ENCODE peak calls at places on chromosomes 12 and 14, in four cellular contexts. One of them, this sample, is unnamed.

GRCh38 chr14:90383731-90384542 is 12.9 kb upstream of the CALM1 start:
- DNase-seq in IMR-90: peak; percentile 46
- DNase-seq in K562: peak; percentile 46
- DNase-seq in GM12878: no peak
- DNase-seq in this sample: peak; percentile 72

GRCh38 chr12:111636209-111636928 is 37.3 kb upstream of the ATXN2 start:
- DNase-seq in IMR-90: peak; percentile 54
- DNase-seq in K562: peak; percentile 81
- DNase-seq in GM12878: no peak
- DNase-seq in this sample: peak; percentile 55

GRCh38 chr12:105369014-105369413 is 38.5 kb downstream of the C12orf75 start:
- DNase-seq in IMR-90: peak; percentile 84
- DNase-seq in K562: no peak
- DNase-seq in GM12878: no peak
- DNase-seq in this sample: no peak

GRCh38 chr14:74843653-74844052 is 32.3 kb downstream of the PROX2 start:
- DNase-seq in IMR-90: peak; percentile 54
- DNase-seq in K562: no peak
- DNase-seq in GM12878: no peak
- DNase-seq in this sample: no peak

GRCh38 chr12:1517007-1517406 is 77.4 kb downstream of the FBXL14 start:
- DNase-seq in IMR-90: peak; percentile 82
- DNase-seq in K562: no peak
- DNase-seq in GM12878: no peak
- DNase-seq in this sample: no peak

GRCh38 chr14:74941676-74942097 is 13.7 kb downstream of the PGF start:
- DNase-seq in IMR-90: peak; percentile 57
- DNase-seq in K562: peak; percentile 41
- DNase-seq in GM12878: no peak
- DNase-seq in this sample: peak; percentile 53

GRCh38 chr12:92144631-92145480 is 790 bp downstream of the BTG1 start:
- DNase-seq in IMR-90: peak; percentile 52
- DNase-seq in K562: peak; percentile 44
- DNase-seq in GM12878: no peak
- DNase-seq in this sample: peak; percentile 88

GRCh38 chr14:72904840-72905561 is 11.1 kb upstream of the DPF3 start:
- DNase-seq in IMR-90: peak; percentile 81
- DNase-seq in K562: peak; percentile 46
- DNase-seq in GM12878: no peak
- DNase-seq in this sample: peak; percentile 68

GRCh38 chr12:49664167-49664566 is 40.8 kb downstream of the PRPF40B start:
- DNase-seq in IMR-90: no peak
- DNase-seq in K562: no peak
- DNase-seq in GM12878: no peak
- DNase-seq in this sample: no peak

GRCh38 chr12:105613269-105613668 is 282.8 kb downstream of the C12orf75 start:
- DNase-seq in IMR-90: no peak
- DNase-seq in K562: no peak
- DNase-seq in GM12878: no peak
- DNase-seq in this sample: no peak

GRCh38 chr12:2540535-2540941 is 254.2 kb upstream of the FKBP4 start:
- DNase-seq in IMR-90: no peak
- DNase-seq in K562: no peak
- DNase-seq in GM12878: no peak
- DNase-seq in this sample: no peak

GRCh38 chr14:32200368-32201195 is 1.3 kb upstream of the RNU6-7 start:
- DNase-seq in IMR-90: no peak
- DNase-seq in K562: no peak
- DNase-seq in GM12878: no peak
- DNase-seq in this sample: no peak

GRCh38 chr14:65281991-65282908 is 130.3 kb upstream of the FUT8 start:
- DNase-seq in IMR-90: peak; percentile 77
- DNase-seq in K562: no peak
- DNase-seq in GM12878: no peak
- DNase-seq in this sample: peak; percentile 54

GRCh38 chr12:23564454-23564853 is 385.0 kb downstream of the SOX5 start:
- DNase-seq in IMR-90: no peak
- DNase-seq in K562: no peak
- DNase-seq in GM12878: no peak
- DNase-seq in this sample: no peak

GRCh38 chr12:132621657-132622435 is 3.3 kb downstream of the P2RX2 start:
- DNase-seq in IMR-90: no peak
- DNase-seq in K562: no peak
- DNase-seq in GM12878: no peak
- DNase-seq in this sample: no peak

GRCh38 chr12:53180931-53181645 is 363 bp upstream of the CSAD start:
- DNase-seq in IMR-90: peak; percentile 71
- DNase-seq in K562: peak; percentile 91
- DNase-seq in GM12878: no peak
- DNase-seq in this sample: peak; percentile 80

GRCh38 chr12:13627536-13627935 is 353.9 kb downstream of the GRIN2B start:
- DNase-seq in IMR-90: no peak
- DNase-seq in K562: no peak
- DNase-seq in GM12878: no peak
- DNase-seq in this sample: no peak

GRCh38 chr12:94110258-94110657 is 38.1 kb upstream of the PLXNC1 start:
- DNase-seq in IMR-90: no peak
- DNase-seq in K562: no peak
- DNase-seq in GM12878: no peak
- DNase-seq in this sample: no peak

GRCh38 chr14:72962829-72963312 is 36.6 kb downstream of the DCAF4 start:
- DNase-seq in IMR-90: peak; percentile 95
- DNase-seq in K562: peak; percentile 62
- DNase-seq in GM12878: no peak
- DNase-seq in this sample: peak; percentile 27

GRCh38 chr12:25775968-25776367 is 182.5 kb upstream of the RASSF8 start:
- DNase-seq in IMR-90: peak; percentile 31
- DNase-seq in K562: no peak
- DNase-seq in GM12878: no peak
- DNase-seq in this sample: peak; percentile 91

GRCh38 chr12:100953677-100954076 is 159.1 kb downstream of the ANO4 start:
- DNase-seq in IMR-90: no peak
- DNase-seq in K562: no peak
- DNase-seq in GM12878: no peak
- DNase-seq in this sample: no peak

GRCh38 chr12:100956311-100956852 is 161.8 kb downstream of the ANO4 start:
- DNase-seq in IMR-90: peak; percentile 6
- DNase-seq in K562: no peak
- DNase-seq in GM12878: no peak
- DNase-seq in this sample: no peak

GRCh38 chr12:100953217-100953616 is 158.6 kb downstream of the ANO4 start:
- DNase-seq in IMR-90: peak; percentile 15
- DNase-seq in K562: no peak
- DNase-seq in GM12878: no peak
- DNase-seq in this sample: no peak

GRCh38 chr12:100954118-100954517 is 159.5 kb downstream of the ANO4 start:
- DNase-seq in IMR-90: no peak
- DNase-seq in K562: no peak
- DNase-seq in GM12878: no peak
- DNase-seq in this sample: no peak

DNA sequence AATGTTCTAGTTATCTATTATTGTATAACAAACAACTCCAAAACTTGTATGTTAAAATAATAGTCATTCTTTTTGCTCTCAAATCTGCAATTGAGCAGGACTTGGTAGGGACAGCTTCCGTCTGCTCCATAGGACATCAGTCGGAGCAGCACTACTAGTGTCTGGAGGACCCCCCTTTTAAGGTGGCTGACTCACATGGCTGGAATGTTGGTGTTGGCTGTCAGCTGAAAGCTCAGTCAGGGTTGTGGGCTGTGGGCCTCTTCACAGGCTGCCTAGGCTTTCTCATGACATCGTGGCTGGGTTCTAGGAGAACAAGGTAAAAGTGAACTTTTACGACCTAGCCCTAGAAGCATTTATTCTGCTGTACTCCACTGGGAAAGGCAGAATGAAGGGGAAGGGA is 160.6 kb downstream of the ANO4 start:
- DNase-seq in IMR-90: peak; percentile 79
- DNase-seq in K562: no peak
- DNase-seq in GM12878: no peak
- DNase-seq in this sample: peak; percentile 45
- TF ChIP-seq FOS in IMR-90: peak; percentile 20
- TF ChIP-seq FOS in K562: no peak
- TF ChIP-seq FOS in GM12878: no peak
- TF ChIP-seq FOS in this sample: peak; percentile 36

GRCh38 chr14:91737619-91738018 is 5.7 kb upstream of the CATSPERB start:
- DNase-seq in IMR-90: no peak
- DNase-seq in K562: no peak
- DNase-seq in GM12878: no peak
- DNase-seq in this sample: no peak
- TF ChIP-seq FOS in IMR-90: no peak
- TF ChIP-seq FOS in K562: no peak
- TF ChIP-seq FOS in GM12878: no peak
- TF ChIP-seq FOS in this sample: no peak

DNA sequence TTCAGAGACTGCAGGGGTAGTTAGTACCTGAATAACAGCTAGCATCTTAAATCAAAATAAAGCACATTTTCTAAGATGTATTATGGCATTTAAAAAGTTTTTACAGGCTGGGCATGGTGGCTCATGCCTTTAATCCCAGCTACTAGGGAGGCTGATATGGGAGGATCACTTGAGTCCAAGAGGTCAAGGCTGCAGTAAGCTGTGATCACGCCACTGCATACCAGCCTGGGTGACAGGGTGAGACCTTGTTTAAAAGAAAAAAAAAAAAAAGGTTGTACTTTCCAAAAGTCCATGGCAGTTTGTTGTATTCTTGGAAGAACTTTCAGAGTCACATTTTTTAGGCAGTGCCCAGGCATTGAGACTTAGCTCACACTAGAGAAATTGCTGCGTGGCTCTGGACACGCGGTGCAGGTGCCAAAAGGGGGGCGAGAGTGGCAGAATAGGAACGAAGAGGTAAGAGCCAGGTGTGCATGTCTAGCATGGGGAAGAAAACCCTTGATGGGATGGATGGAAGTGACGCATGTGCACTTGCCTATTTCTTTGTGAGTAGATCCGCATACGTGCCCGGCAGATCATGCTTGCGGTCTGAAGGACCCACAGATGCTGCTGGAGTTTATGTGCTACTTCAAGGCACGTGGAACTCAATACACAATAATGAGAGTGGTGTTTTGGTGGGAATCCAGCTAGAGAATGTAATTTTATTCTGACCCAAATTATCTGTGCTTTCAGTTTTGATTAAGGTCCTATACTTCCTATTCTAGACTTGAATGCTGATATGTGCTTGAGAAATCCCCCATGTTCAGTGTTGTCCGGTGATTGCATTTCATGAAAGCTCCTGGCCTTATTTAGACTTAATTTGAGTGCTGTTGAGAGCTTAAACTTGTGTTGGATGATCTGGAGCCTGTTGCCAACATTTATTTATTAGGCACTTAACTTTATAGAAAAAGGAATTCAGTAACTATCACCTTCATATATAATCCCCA is 11.9 kb downstream of the ANKRD13A start:
- DNase-seq in IMR-90: no peak
- DNase-seq in K562: no peak
- DNase-seq in GM12878: peak; percentile 62
- DNase-seq in this sample: no peak
- TF ChIP-seq FOS in IMR-90: no peak
- TF ChIP-seq FOS in K562: no peak
- TF ChIP-seq FOS in GM12878: no peak
- TF ChIP-seq FOS in this sample: no peak

GRCh38 chr12:46351861-46352595 is 20.5 kb downstream of the SLC38A2 start:
- DNase-seq in IMR-90: no peak
- DNase-seq in K562: no peak
- DNase-seq in GM12878: no peak
- DNase-seq in this sample: no peak
- TF ChIP-seq FOS in IMR-90: no peak
- TF ChIP-seq FOS in K562: no peak
- TF ChIP-seq FOS in GM12878: no peak
- TF ChIP-seq FOS in this sample: no peak

DNA sequence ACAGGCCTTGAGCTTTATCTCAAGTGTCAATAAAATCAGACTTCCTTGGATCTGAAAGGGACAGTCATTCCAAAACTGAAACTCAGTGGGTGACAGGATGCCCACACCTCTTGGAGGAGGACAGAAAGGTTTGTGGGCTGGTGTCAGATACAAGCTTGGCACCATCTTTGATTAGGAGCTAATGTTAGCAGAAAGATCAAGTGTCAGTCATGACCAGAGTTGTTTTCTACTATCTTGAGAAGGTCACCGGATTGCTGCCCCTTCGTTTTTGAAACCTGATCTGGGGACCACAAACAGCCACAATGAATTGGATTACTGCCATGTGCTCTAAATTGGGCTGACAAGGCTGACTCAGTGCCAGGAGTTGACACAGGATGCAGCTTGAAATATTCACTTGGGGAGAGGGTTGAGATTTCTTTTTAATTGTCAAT is 88.3 kb downstream of the OTOGL start:
- DNase-seq in IMR-90: peak; percentile 41
- DNase-seq in K562: no peak
- DNase-seq in GM12878: peak; percentile 40
- DNase-seq in this sample: peak; percentile 92
- TF ChIP-seq FOS in IMR-90: no peak
- TF ChIP-seq FOS in K562: no peak
- TF ChIP-seq FOS in GM12878: no peak
- TF ChIP-seq FOS in this sample: peak; percentile 41

DNA sequence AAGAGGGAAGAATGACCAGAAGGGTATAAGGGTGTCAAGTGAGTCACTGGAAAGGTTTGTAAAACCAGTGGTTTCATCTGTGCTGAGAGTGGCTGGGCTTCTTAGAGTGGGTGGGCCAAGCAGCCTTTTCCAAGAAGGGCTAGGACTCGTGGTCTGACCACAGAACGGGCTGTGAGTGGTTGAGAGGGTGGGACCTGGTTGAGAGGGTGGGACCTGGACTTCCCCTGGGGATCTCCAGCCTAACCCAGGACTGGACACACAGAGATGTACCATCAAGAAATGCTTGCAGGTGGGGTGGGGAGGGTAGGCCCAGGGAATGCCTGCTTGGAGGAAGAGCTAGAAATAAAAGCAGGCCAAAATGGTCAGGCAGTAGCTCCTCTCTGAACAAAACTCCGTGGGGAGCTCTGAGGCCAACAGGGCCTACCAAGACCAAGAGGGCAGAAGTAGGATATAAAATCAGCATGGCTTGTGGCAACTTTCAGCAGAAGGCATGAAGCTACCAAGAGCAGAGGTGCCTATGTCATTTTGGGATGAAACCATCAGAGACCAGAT is 140.5 kb downstream of the FOXN3 start:
- DNase-seq in IMR-90: peak; percentile 76
- DNase-seq in K562: no peak
- DNase-seq in GM12878: peak; percentile 94
- DNase-seq in this sample: no peak
- TF ChIP-seq FOS in IMR-90: no peak
- TF ChIP-seq FOS in K562: no peak
- TF ChIP-seq FOS in GM12878: no peak
- TF ChIP-seq FOS in this sample: no peak

GRCh38 chr14:77470192-77470870 is 12.4 kb downstream of the AHSA1 start:
- DNase-seq in IMR-90: no peak
- DNase-seq in K562: no peak
- DNase-seq in GM12878: no peak
- DNase-seq in this sample: no peak

GRCh38 chr14:77478029-77478428 is 20.1 kb downstream of the AHSA1 start:
- DNase-seq in IMR-90: no peak
- DNase-seq in K562: no peak
- DNase-seq in GM12878: no peak
- DNase-seq in this sample: no peak

GRCh38 chr14:77475432-77476115 is 17.7 kb downstream of the AHSA1 start:
- DNase-seq in IMR-90: no peak
- DNase-seq in K562: no peak
- DNase-seq in GM12878: no peak
- DNase-seq in this sample: no peak

GRCh38 chr14:77478796-77479195 is 19.8 kb downstream of the ISM2 start:
- DNase-seq in IMR-90: no peak
- DNase-seq in K562: no peak
- DNase-seq in GM12878: peak; percentile 30
- DNase-seq in this sample: no peak

GRCh38 chr14:77474763-77475162 is 16.9 kb downstream of the AHSA1 start:
- DNase-seq in IMR-90: no peak
- DNase-seq in K562: no peak
- DNase-seq in GM12878: no peak
- DNase-seq in this sample: no peak
- TF ChIP-seq FOS in IMR-90: no peak
- TF ChIP-seq FOS in K562: no peak
- TF ChIP-seq FOS in GM12878: no peak
- TF ChIP-seq FOS in this sample: no peak

This sample was measured in endothelial cell of umbilical vein.